ENCODE peak calls at places on chromosomes 6 and 20, in six cellular contexts. P, X, G, W, O and U are unnamed samples.

GRCh38 chr6:98657764-98658163 is 176.6 kb upstream of the POU3F2 start:
- DNase-seq in G (no peak), P (no peak), W (peak), O (no peak), X (no peak), U (no peak)

GRCh38 chr20:62501801-62502495 is 26.2 kb upstream of the GATA5 start:
- DNase-seq in O (no peak), X (no peak), W (peak), P (no peak), G (no peak), U (no peak)

GRCh38 chr20:48763183-48764030 is 64.4 kb downstream of the PREX1 start:
- DNase-seq in G (peak), O (no peak), W (no peak), X (no peak), P (no peak), U (no peak)

GRCh38 chr6:144361027-144361426 is 75.9 kb downstream of the UTRN start:
- DNase-seq in P (no peak), X (no peak), O (no peak), G (no peak), W (no peak), U (no peak)

GRCh38 chr6:147974376-147974775 is 368.3 kb upstream of the SASH1 start:
- DNase-seq in G (no peak), X (no peak), O (no peak), P (no peak), W (peak), U (no peak)

GRCh38 chr6:13624871-13625288 is 9.7 kb downstream of the NOL7 start:
- DNase-seq in O (no peak), G (no peak), W (peak), X (peak), P (no peak), U (no peak)

GRCh38 chr6:36154286-36154685 is 24.0 kb downstream of the MAPK13 start:
- DNase-seq in P (peak), O (no peak), G (no peak), X (no peak), W (no peak), U (no peak)

GRCh38 chr6:131946992-131947955 is 3.9 kb downstream of the CCN2 start:
- DNase-seq in X (no peak), O (no peak), P (no peak), W (peak), G (no peak), U (no peak)

GRCh38 chr6:13762648-13763441 is 51.2 kb upstream of the RANBP9 start:
- DNase-seq in X (no peak), G (no peak), P (peak), W (peak), O (no peak), U (no peak)

GRCh38 chr6:68196645-68197044 is 438.4 kb upstream of the ADGRB3 start:
- DNase-seq in G (no peak), X (no peak), W (no peak), O (no peak), P (no peak), U (no peak)

GRCh38 chr20:17910828-17911294 is 57.7 kb downstream of the SNX5 start:
- DNase-seq in P (peak), O (peak), W (peak), G (peak), X (no peak), U (no peak)
- H3K27ac ChIP-seq in P (peak), O (peak), W (no peak), G (peak), X (no peak), U (peak)

GRCh38 chr6:163259689-163260088 is 154.8 kb upstream of the QKI start:
- DNase-seq in G (no peak), X (no peak), P (no peak), W (no peak), O (no peak), U (no peak)

GRCh38 chr6:163262080-163262479 is 152.4 kb upstream of the QKI start:
- DNase-seq in W (no peak), O (no peak), X (no peak), P (no peak), G (no peak), U (no peak)

GRCh38 chr6:163261361-163261760 is 153.2 kb upstream of the QKI start:
- DNase-seq in P (no peak), W (no peak), O (no peak), G (no peak), X (no peak), U (no peak)

GRCh38 chr6:163260911-163261310 is 153.6 kb upstream of the QKI start:
- DNase-seq in W (no peak), P (no peak), X (no peak), O (no peak), G (no peak), U (no peak)

GRCh38 chr6:163260111-163260895 is 154.2 kb upstream of the QKI start:
- DNase-seq in W (no peak), P (peak), G (no peak), O (no peak), X (no peak), U (no peak)
- TF ChIP-seq POLR2A in W (no peak), P (no peak), G (no peak), O (no peak), X (no peak), U (no peak)

GRCh38 chr6:37851997-37852524 is 32.5 kb downstream of the ZFAND3 start:
- DNase-seq in G (no peak), X (no peak), W (no peak), O (no peak), P (no peak), U (no peak)
- H3K27ac ChIP-seq in G (no peak), X (no peak), W (no peak), O (no peak), P (no peak), U (no peak)

GRCh38 chr6:135291288-135292116 is 110.4 kb downstream of the MYB start:
- DNase-seq in W (peak), X (no peak), O (no peak), G (no peak), P (no peak), U (no peak)
- TF ChIP-seq POLR2A in W (no peak), X (no peak), O (no peak), G (no peak), P (no peak), U (no peak)

DNA sequence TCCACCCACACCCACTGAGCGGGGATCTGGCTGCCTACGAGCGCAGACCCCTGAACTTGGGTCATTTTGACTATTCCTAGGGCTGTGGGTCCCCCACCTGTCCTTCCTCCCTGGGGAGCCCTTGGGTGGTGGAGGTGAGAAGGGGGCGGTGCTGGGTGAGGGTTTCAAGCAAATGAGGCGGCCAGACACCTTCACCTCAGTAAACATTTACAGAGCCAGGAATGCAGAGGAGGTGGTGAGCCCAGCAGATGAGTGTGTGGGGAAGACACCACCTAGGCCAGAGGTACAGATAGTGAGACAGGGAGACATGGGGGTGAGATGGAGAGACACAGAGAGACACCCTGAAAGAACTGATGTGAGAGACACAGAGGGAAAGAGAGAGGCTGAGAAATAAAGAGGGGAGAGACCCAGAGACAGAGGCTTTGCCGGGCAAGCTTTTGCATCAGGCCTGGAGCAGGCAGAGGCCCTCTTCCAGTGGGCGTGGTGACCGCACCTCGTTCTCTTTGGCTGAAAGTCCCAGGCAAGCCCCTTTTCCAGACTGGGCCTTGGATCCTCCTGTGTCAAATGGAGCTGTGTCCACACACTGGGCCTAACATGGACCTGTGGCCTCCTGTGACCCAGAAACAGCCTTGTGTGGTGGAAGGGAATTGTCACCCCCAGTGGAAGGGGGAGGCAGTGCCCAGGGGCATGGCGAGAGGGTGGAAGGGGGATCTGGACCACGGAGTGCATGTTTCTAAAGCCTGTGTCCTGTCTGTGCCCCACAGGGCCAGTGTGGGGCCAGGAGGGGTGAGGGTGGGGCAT is 29.7 kb downstream of the CEBPB start:
- DNase-seq in O (no peak), X (no peak), W (no peak), P (no peak), G (no peak), U (no peak)
- H3K27ac ChIP-seq in O (no peak), X (peak), W (no peak), P (peak), G (no peak), U (no peak)

DNA sequence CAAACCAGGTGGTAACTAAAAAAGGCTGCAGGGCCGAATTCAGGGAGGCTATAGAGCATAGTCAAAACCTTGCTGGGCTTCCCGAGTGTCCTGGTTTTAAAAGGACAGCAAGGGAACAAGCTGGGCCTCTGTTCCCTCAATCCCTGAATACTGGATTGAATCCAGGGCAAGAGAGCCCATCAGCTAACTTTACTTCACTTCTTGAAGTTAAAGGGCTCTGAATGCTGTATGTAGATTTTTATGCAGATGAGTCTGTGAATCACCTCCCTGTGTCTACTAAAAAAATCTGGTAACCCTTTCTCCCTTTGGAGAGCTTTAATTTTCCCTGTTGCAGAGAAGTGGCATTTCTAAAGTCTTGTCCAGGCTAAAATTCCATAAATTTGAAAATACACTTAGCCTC is 29.5 kb downstream of the LYRM4 start:
- DNase-seq in X (no peak), W (no peak), P (no peak), G (no peak), O (no peak), U (no peak)
- TF ChIP-seq POLR2A in X (no peak), W (no peak), P (no peak), G (no peak), O (no peak), U (no peak)

GRCh38 chr6:114879719-114880118 is 536.9 kb upstream of the HS3ST5 start:
- DNase-seq in O (no peak), G (no peak), X (no peak), W (no peak), P (no peak), U (no peak)

DNA sequence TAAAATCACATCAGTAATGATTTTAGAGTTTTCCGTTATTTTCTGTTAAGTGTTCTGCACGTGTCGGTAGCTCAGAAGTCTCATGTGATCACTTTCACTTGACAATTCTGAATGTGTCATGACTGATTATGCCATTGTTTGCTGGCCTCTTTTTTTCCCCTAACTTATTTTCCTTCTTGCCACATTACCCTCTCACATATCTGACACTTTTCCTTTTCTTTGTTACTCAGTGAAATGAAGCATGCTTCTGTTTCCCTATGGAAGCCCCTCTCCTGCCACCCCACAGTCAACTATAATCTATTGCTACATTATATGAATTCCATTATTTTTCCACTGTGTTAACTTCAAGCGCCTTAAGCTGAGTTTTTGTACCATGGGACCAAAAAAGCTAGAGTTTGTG is 531.6 kb upstream of the HS3ST5 start:
- DNase-seq in P (no peak), X (no peak), O (no peak), G (no peak), W (no peak), U (no peak)
- H3K27ac ChIP-seq in P (no peak), X (no peak), O (no peak), G (no peak), W (no peak), U (no peak)

DNA sequence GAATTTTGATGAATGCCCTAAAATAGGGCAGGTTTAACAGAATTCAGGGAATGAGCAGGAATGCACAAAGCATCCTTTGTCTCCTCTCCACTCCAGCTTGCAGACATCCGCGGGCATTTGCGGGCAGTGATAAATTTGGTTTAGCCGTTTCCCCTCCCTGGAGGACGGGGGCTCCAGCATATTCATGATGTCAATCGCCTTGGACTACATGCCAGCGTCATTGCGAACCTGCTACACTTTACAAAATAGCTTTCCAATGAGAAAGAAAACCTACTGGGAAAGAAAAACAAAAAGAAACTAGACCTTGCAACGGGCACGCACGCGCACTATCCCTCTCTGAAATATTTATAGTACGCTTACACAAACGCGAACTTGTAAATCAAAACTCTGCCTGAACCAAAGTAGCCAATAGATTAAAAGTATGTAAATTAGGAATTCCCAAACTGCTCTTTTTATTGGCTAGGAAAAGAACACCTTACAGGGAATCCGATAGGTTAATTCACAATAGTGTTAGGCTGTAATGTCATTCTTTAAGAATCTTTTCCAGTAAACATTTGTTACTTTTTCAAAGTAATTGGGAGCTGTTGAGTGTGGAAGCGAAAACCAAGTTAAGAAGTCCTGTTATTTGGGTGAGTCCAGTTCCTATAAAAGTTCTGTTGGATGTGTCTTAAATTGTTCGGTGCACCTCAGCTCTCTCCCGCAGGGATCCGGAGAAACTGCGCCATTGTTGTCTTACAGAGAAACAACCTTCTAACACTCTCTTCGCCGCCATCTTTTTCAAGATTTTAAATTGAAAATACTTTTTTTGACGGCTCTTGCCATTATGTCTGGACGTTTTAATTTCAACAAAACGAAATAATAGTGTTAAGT is 136.7 kb downstream of the HFE start:
- DNase-seq in W (peak), O (peak), P (peak), X (peak), G (peak), U (peak)
- TF ChIP-seq POLR2A in W (peak), O (peak), P (peak), X (no peak), G (peak), U (no peak)

GRCh38 chr20:258269-258858 is 840 bp downstream of the DEFB132 start:
- DNase-seq in P (no peak), G (no peak), X (no peak), W (no peak), O (no peak), U (no peak)
- H3K27ac ChIP-seq in P (no peak), G (no peak), X (no peak), W (no peak), O (no peak), U (no peak)